ENCODE peak calls at places on chromosomes 2 and 18, in five cellular contexts. A is MM.1S; J is CD8-positive, alpha-beta memory T cell; U is uterus; P is thyroid gland. D is an unnamed sample. For H3K4me1, the result is how much of the 10 kb centered on the place peaks cover.

GRCh38 chr2:3605013-3605961 is 10.4 kb downstream of the COLEC11 start:
- DNase-seq in A (no peak), J (peak), U (no peak), P (peak), D (no peak)

GRCh38 chr2:73707058-73707457 is 30.1 kb downstream of the TPRKB start:
- DNase-seq in A (no peak), J (no peak), U (no peak), P (no peak), D (no peak)

GRCh38 chr2:37907480-37908070 is 17.5 kb upstream of the RMDN2 start:
- DNase-seq in A (no peak), J (no peak), U (no peak), P (no peak), D (no peak)

GRCh38 chr2:142872900-142873724 is 4.4 kb upstream of the KYNU start:
- DNase-seq in A (no peak), J (no peak), U (no peak), P (no peak), D (no peak)

GRCh38 chr2:881204-881918 is 69.3 kb upstream of the SNTG2 start:
- DNase-seq in A (no peak), J (no peak), U (no peak), P (no peak), D (no peak)

GRCh38 chr18:10232062-10232461 is 222.4 kb upstream of the APCDD1 start:
- DNase-seq in A (no peak), J (no peak), U (no peak), P (no peak), D (no peak)

GRCh38 chr2:73985318-73986084 is 791 bp downstream of the TET3 start:
- DNase-seq in A (peak), J (peak), U (peak), P (peak), D (peak)

GRCh38 chr2:216677439-216678097 is 17.8 kb downstream of the IGFBP5 start:
- DNase-seq in A (no peak), J (no peak), U (no peak), P (no peak), D (no peak)

GRCh38 chr2:126792186-126792585 is 106.5 kb upstream of the TEX51 start:
- DNase-seq in A (no peak), J (no peak), U (no peak), P (no peak), D (no peak)

GRCh38 chr2:177404243-177404642 is 11.7 kb downstream of the AGPS start:
- DNase-seq in A (no peak), J (no peak), U (no peak), P (no peak), D (no peak)

GRCh38 chr2:75342504-75343175 is 143.3 kb upstream of the TACR1 start:
- DNase-seq in A (peak), J (no peak), U (no peak), P (no peak), D (no peak)

GRCh38 chr2:227464851-227465250 is 7.1 kb upstream of the AGFG1 start:
- DNase-seq in A (no peak), J (no peak), U (no peak), P (no peak), D (no peak)

GRCh38 chr2:127196998-127197397 is 23.1 kb downstream of the CYP27C1 start:
- DNase-seq in A (peak), J (no peak), U (no peak), P (no peak), D (no peak)

GRCh38 chr2:19764998-19765397 is 136.8 kb downstream of the TTC32 start:
- DNase-seq in A (no peak), J (no peak), U (no peak), P (no peak), D (no peak)

GRCh38 chr2:205763708-205764501 is 81.6 kb downstream of the NRP2 start:
- DNase-seq in A (no peak), J (no peak), U (peak), P (peak), D (no peak)

GRCh38 chr18:64175432-64175831 is 26.5 kb upstream of the LINC00305 start:
- DNase-seq in A (no peak), J (no peak), U (no peak), P (no peak), D (no peak)

GRCh38 chr18:72375628-72376027 is 168.5 kb downstream of the CBLN2 start:
- DNase-seq in A (no peak), J (no peak), U (no peak), P (no peak), D (no peak)

GRCh38 chr18:9965711-9966624 is 52.2 kb downstream of the VAPA start:
- DNase-seq in A (no peak), J (no peak), U (no peak), P (no peak), D (no peak)

GRCh38 chr2:74864728-74865722 is 31.1 kb downstream of the HK2 start:
- DNase-seq in A (no peak), J (no peak), U (no peak), P (no peak), D (no peak)

GRCh38 chr18:23845988-23846630 is 156.9 kb downstream of the LAMA3 start:
- DNase-seq in A (no peak), J (no peak), U (no peak), P (no peak), D (no peak)

GRCh38 chr2:121825003-121825950 is 69.8 kb downstream of the TSN start:
- DNase-seq in A (no peak), J (no peak), U (no peak), P (no peak), D (no peak)

GRCh38 chr2:241788135-241788534 is 11.5 kb downstream of the GAL3ST2 start:
- DNase-seq in A (no peak), J (no peak), U (no peak), P (no peak), D (no peak)

GRCh38 chr2:75022516-75022915 is 64.1 kb downstream of the POLE4 start:
- DNase-seq in A (no peak), J (no peak), U (no peak), P (no peak), D (no peak)

GRCh38 chr2:222288590-222289279 is 10.1 kb downstream of the PAX3 start:
- DNase-seq in A (no peak), J (no peak), U (no peak), P (no peak), D (no peak)
- H3K4me1 ChIP-seq in A (under half), J (under half), U (under half), P (under half), D (under half)

GRCh38 chr2:98692090-98692991 is 38.6 kb downstream of the MGAT4A start:
- DNase-seq in A (no peak), J (no peak), U (no peak), P (no peak), D (no peak)
- H3K4me3 ChIP-seq in A (no peak), J (no peak), U (no peak), P (no peak), D (no peak)

GRCh38 chr2:197210450-197210849 is 100.1 kb downstream of the ANKRD44 start:
- DNase-seq in A (no peak), J (no peak), U (no peak), P (no peak), D (no peak)

GRCh38 chr2:197209274-197209673 is 101.3 kb downstream of the ANKRD44 start:
- DNase-seq in A (no peak), J (no peak), U (no peak), P (no peak), D (no peak)

GRCh38 chr2:197212344-197213262 is 98.0 kb downstream of the ANKRD44 start:
- DNase-seq in A (no peak), J (peak), U (no peak), P (no peak), D (no peak)

GRCh38 chr2:197209742-197210408 is 100.7 kb downstream of the ANKRD44 start:
- DNase-seq in A (peak), J (peak), U (no peak), P (no peak), D (no peak)

DNA sequence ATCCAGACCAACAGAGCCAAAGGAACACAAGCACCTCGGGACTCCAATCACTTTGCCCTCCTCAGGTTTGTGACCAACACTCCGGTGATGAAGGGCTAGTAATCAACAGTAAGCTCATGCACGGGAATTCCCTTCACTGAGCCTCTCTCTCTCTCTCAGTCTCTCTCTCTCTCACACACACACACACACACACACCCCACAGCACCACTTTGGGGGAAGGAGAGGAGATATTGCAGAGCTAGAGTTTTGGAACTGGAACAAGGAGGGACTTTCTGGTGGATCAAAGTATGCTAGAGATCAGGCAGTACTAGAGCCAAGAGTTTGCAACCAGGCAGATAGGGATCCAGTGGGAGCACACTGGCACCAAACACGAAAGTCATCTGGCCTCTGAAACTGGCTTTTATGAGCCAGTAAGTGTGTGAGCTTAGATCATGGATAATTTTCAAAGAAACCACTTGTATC is 98.7 kb downstream of the ANKRD44 start:
- DNase-seq in A (no peak), J (peak), U (no peak), P (no peak), D (no peak)
- H3K4me1 ChIP-seq in A (half or more), J (half or more), U (under half), P (under half), D (under half)

GRCh38 chr2:217972490-217972889 is 30.3 kb downstream of the TNS1 start:
- DNase-seq in A (no peak), J (no peak), U (no peak), P (peak), D (no peak)
- H3K4me3 ChIP-seq in A (no peak), J (no peak), U (no peak), P (no peak), D (no peak)

GRCh38 chr2:101803128-101803527 is 105.6 kb downstream of the MAP4K4 start:
- DNase-seq in A (no peak), J (no peak), U (no peak), P (no peak), D (no peak)
- H3K4me1 ChIP-seq in A (under half), J (under half), U (under half), P (under half), D (under half)

GRCh38 chr18:2907459-2908145 is 60.8 kb downstream of the EMILIN2 start:
- DNase-seq in A (no peak), J (no peak), U (no peak), P (no peak), D (no peak)
- H3K4me3 ChIP-seq in A (peak), J (peak), U (peak), P (no peak), D (peak)

DNA sequence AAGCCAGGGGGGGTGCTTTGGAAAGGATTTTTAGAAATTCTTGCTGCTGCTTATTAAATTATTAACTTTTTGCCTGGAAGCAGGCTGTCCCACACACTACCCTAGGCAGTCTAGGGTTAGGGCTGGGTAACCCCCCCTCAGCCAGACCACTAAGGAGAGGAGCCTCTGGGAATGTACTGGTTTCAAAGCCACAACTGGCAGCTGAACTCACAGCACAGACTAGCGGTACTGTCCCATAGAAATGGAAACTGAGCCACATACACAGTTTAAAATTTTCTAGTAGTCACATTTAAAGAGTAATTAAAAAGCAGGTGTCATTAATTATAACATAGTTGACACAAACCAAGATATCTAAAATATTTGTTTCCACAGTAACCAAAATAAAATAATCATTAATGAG is 50.1 kb downstream of the SPRED2 start:
- DNase-seq in A (no peak), J (no peak), U (no peak), P (no peak), D (no peak)
- H3K4me1 ChIP-seq in A (half or more), J (under half), U (under half), P (under half), D (under half)

GRCh38 chr2:33094303-33094702 is 147.6 kb downstream of the LTBP1 start:
- DNase-seq in A (no peak), J (no peak), U (no peak), P (no peak), D (no peak)

GRCh38 chr2:33086400-33087015 is 139.8 kb downstream of the LTBP1 start:
- DNase-seq in A (peak), J (no peak), U (no peak), P (no peak), D (peak)

GRCh38 chr2:33093293-33093692 is 146.5 kb downstream of the LTBP1 start:
- DNase-seq in A (no peak), J (no peak), U (no peak), P (no peak), D (no peak)

GRCh38 chr2:33090553-33091134 is 143.9 kb downstream of the LTBP1 start:
- DNase-seq in A (no peak), J (no peak), U (no peak), P (no peak), D (no peak)

GRCh38 chr2:33091541-33092123 is 144.9 kb downstream of the LTBP1 start:
- DNase-seq in A (no peak), J (no peak), U (no peak), P (no peak), D (no peak)
- H3K4me3 ChIP-seq in A (no peak), J (no peak), U (no peak), P (no peak), D (no peak)

GRCh38 chr2:69618362-69618761 is 25.2 kb downstream of the AAK1 start:
- DNase-seq in A (no peak), J (no peak), U (peak), P (no peak), D (no peak)
- H3K4me1 ChIP-seq in A (under half), J (half or more), U (under half), P (half or more), D (under half)